ENCODE peak calls at places on chromosomes 4 and X, in nine cellular contexts. T is breast epithelium, C is uterus, B is SK-N-SH, R is GM23248, J is ovary, Z is lower lobe of right lung, X is iPS DF 6.9, U is body of pancreas. I is an unnamed sample.

GRCh38 chr4:106522839-106523238 is 154.3 kb upstream of the GIMD1 start:
- DNase-seq in Z (no peak), J (no peak), R (peak; percentile 33), C (no peak), B (peak; percentile 20), T (no peak), U (no peak), X (no peak), I (no peak)

GRCh38 chr4:2297606-2298517 is 36.0 kb upstream of the MXD4 start:
- DNase-seq in X (no peak), R (no peak), B (no peak), Z (no peak), J (no peak), C (no peak), T (peak; percentile 22), U (no peak), I (no peak)

GRCh38 chr4:174211611-174212044 is 71.8 kb downstream of the FBXO8 start:
- DNase-seq in T (no peak), X (no peak), Z (no peak), U (no peak), B (no peak), C (no peak), R (no peak), J (no peak), I (no peak)

GRCh38 chrX:47643926-47644325 is 6.4 kb downstream of the ELK1 start:
- DNase-seq in Z (no peak), B (no peak), J (no peak), U (no peak), R (peak; percentile 41), T (no peak), X (no peak), C (no peak), I (no peak)

GRCh38 chr4:21645776-21646175 is 302.8 kb downstream of the KCNIP4 start:
- DNase-seq in Z (no peak), X (no peak), J (no peak), T (no peak), U (no peak), C (no peak), R (no peak), B (no peak), I (no peak)

GRCh38 chr4:142567620-142568451 is 278.3 kb downstream of the INPP4B start:
- DNase-seq in T (no peak), B (no peak), C (no peak), X (no peak), R (peak; percentile 54), J (no peak), Z (no peak), U (peak; percentile 52), I (no peak)

GRCh38 chrX:123175366-123176122 is 8.5 kb upstream of the GRIA3 start:
- DNase-seq in R (no peak), J (no peak), X (no peak), B (no peak), Z (no peak), C (no peak), T (no peak), U (no peak), I (no peak)

GRCh38 chrX:84336646-84337045 is 148.6 kb upstream of the RPS6KA6 start:
- DNase-seq in X (no peak), C (no peak), U (no peak), R (no peak), B (no peak), J (no peak), Z (no peak), T (no peak), I (no peak)

GRCh38 chr4:42715807-42716482 is 59.0 kb upstream of the ATP8A1 start:
- DNase-seq in Z (no peak), B (no peak), J (no peak), U (no peak), R (no peak), T (no peak), X (no peak), C (no peak), I (no peak)

GRCh38 chr4:188246488-188246887 is 107.2 kb downstream of the TRIML1 start:
- DNase-seq in R (no peak), C (no peak), U (no peak), T (no peak), J (no peak), B (no peak), Z (no peak), X (no peak), I (no peak)

GRCh38 chr4:182828678-182829025 is 88.5 kb downstream of the DCTD start:
- DNase-seq in R (no peak), J (no peak), Z (no peak), U (no peak), B (no peak), T (no peak), C (no peak), X (no peak), I (no peak)

GRCh38 chr4:183987529-183987946 is 82.4 kb downstream of the STOX2 start:
- DNase-seq in T (peak; percentile 62), U (peak; percentile 37), R (peak; percentile 94), C (peak; percentile 64), Z (peak; percentile 69), J (peak; percentile 75), X (no peak), B (peak; percentile 80), I (peak; percentile 74)

GRCh38 chrX:19964017-19964710 is 26.7 kb downstream of the BCLAF3 start:
- DNase-seq in B (no peak), X (no peak), Z (no peak), T (no peak), J (no peak), R (no peak), C (no peak), U (no peak), I (no peak)

GRCh38 chrX:122817321-122817720 is 366.8 kb upstream of the GRIA3 start:
- DNase-seq in X (no peak), B (no peak), U (no peak), C (no peak), J (no peak), R (no peak), T (no peak), Z (no peak), I (no peak)

GRCh38 chr4:41361831-41362646 is 105.3 kb downstream of the UCHL1 start:
- DNase-seq in X (no peak), U (no peak), R (peak; percentile 36), J (no peak), Z (no peak), B (peak; percentile 39), C (no peak), T (no peak), I (no peak)
- H3K4me3 ChIP-seq in X (no peak overlapping the region), U (no peak overlapping the region), R (peak overlapping the region; percentile 81), J (peak overlapping the region; percentile 61), Z (peak overlapping the region; percentile 80), B (no peak overlapping the region), C (peak overlapping the region; percentile 54), T (peak overlapping the region; percentile 78), I (peak overlapping the region; percentile 90)

DNA sequence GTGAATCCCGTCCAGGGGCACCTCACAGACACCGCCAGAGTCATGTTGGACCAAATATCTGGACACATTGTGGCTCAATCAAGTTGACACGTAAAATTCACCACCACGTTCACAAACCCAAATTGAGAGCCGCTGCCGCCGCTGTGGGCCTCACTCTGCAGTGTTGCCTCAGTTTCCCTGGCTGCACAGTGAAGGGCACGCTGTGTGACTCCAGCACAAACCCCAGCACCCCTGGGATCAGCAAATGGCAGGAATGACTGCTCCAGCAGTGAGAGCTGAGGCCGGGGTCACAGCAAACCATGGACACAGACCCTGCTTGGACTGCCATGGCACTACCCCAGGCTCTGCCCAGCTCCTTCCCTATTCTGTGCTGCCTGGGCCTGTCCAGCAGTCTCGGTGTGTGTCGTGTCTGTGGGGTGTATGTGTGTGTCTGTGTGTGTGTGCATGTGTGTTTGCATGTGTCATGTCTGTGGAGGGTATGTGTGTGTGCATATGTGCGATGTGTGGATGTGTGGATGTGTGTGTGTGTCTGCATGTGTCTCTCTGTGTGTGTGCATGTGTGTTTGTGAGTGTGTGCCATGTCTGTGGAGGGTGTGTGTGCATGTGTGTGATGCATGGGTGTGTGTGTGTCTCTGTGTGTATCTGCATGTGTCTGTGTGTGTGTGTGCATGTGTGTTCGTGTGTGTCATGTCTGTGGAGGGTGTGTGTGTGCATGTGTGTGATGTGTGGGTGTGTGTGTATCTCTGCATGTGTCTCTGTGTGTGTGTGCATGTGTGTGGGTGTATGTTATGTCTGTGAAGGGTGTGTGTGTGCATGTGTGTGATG is 52.2 kb upstream of the ADRA2C start:
- DNase-seq in Z (peak; percentile 38), C (no peak), R (no peak), B (no peak), U (no peak), J (no peak), X (no peak), T (no peak), I (no peak)
- H3K27me3 ChIP-seq in Z (peaks cover 11% of the 10 kb centered on the region), C (no peaks in the 10 kb centered on the region), R (peaks cover 12% of the 10 kb centered on the region), B (no peaks in the 10 kb centered on the region), U (no peaks in the 10 kb centered on the region), J (no peaks in the 10 kb centered on the region), X (no peaks in the 10 kb centered on the region), T (no peaks in the 10 kb centered on the region), I (peaks cover 7% of the 10 kb centered on the region)

DNA sequence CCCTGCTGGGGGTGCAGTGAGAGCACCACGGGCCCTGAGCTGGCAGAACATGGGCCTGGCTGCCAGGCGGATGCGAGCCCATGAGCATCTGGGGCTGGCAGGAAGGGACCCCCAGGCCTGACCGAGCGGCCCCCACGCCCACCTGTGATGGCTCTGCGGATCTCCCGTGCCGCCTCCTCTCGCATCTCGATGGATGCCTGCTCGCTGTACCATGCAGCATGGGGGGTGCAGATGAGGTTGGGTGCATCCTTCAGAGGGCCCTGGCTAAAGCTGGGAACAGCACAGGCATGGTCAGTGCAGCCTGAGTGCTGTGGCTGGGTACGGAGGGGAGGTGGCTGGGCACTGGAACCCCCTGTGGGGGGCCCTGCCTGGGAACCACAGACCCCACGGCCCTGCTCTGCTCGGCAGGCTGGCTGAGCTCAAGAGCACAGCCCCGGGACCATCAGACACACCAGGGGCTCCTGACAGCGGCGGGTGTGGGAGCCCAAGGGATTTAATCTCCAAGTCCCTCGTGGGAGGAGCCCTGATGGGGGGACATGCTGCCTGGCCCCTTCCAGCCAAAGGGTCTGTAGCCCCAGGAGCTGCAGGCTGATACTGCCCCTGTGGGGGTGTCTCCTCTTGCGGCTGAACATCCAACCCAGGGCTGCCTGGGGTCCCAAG is 35.5 kb downstream of the CTBP1 start:
- DNase-seq in R (no peak), Z (no peak), U (no peak), C (no peak), B (no peak), J (no peak), T (no peak), X (no peak), I (no peak)
- H3K4me1 ChIP-seq in R (peaks cover 10% of the 10 kb centered on the region), Z (peaks cover 71% of the 10 kb centered on the region), U (peaks cover 51% of the 10 kb centered on the region), C (peaks cover 55% of the 10 kb centered on the region), B (peaks cover 27% of the 10 kb centered on the region), J (peaks cover 35% of the 10 kb centered on the region), T (peaks cover 5% of the 10 kb centered on the region), X (no peaks in the 10 kb centered on the region), I (peaks cover 40% of the 10 kb centered on the region)

DNA sequence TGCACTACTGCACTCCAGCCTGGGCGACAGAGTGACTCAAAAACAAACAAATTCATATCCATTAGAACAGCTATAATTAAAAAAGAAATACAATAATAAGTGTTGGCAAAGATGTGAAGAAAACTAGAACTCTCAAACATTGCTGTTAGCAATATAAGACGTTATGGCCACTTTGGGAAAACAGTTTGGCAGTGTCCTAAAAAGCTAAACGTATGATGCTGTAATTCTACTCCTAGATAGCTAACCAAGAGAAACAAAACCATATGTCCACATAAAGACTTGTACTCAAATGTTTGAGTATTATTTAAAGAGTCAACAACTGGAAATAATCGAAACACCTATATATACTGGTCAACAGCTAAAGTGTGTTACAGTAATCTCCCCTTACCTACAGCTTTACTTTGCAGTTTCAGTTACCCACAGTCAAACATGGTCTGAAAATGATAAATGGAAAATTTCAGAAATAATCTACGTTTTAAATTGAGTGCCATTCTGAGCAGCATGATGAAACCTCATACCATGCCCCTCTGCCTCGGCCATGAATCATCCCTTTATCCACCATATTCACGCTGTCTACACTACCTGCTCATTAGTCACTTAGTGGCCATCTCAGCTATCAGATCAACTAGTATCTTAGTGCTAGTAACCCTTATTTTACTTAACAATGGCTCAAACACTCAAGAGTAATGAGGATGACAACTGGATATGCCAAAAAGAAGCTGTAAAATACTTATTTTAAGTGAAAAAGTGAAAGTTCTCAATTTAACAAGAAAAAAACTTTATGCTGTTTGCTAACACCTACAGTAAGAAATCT is 4.9 kb downstream of the ELF2 start:
- DNase-seq in B (no peak), Z (no peak), X (no peak), U (no peak), C (no peak), T (no peak), R (peak; percentile 77), J (no peak), I (no peak)
- H3K4me3 ChIP-seq in B (no peak overlapping the region), Z (no peak overlapping the region), X (no peak overlapping the region), U (no peak overlapping the region), C (no peak overlapping the region), T (no peak overlapping the region), R (peak overlapping the region; percentile 22), J (no peak overlapping the region), I (no peak overlapping the region)

I was measured in heart left ventricle.